ENCODE peak calls at places on chromosomes 12 and 14, in four cellular contexts. U, K, N and O are unnamed samples.

GRCh38 chr12:132279930-132280329 is 49.5 kb downstream of the GALNT9 start:
- DNase-seq in K (no peak), U (no peak), N (no peak), O (no peak)

GRCh38 chr14:61812347-61813100 is 50.3 kb downstream of the SNAPC1 start:
- DNase-seq in U (peak; percentile 13), N (peak; percentile 81), K (peak; percentile 29), O (no peak)

GRCh38 chr14:33465952-33466700 is 484.7 kb downstream of the EGLN3 start:
- DNase-seq in N (peak; percentile 54), U (peak; percentile 55), K (no peak), O (no peak)

GRCh38 chr12:42090899-42091298 is 53.8 kb downstream of the GXYLT1 start:
- DNase-seq in N (no peak), U (peak; percentile 83), K (peak; percentile 80), O (peak; percentile 81)

GRCh38 chr12:48681416-48681737 is 661 bp downstream of the KANSL2 start:
- DNase-seq in K (no peak), N (no peak), U (peak; percentile 26), O (no peak)

GRCh38 chr12:18461738-18462137 is 200.4 kb downstream of the PIK3C2G start:
- DNase-seq in K (peak; percentile 12), N (no peak), U (peak; percentile 10), O (peak; percentile 39)

GRCh38 chr12:65430571-65431306 is 152.3 kb downstream of the MSRB3 start:
- DNase-seq in U (peak; percentile 78), K (peak; percentile 80), N (no peak), O (peak; percentile 84)

GRCh38 chr12:108633534-108634224 is at the start of gene SELPLG:
- DNase-seq in N (no peak), K (no peak), U (no peak), O (no peak)

GRCh38 chr12:67842124-67842523 is 147.1 kb upstream of the IFNG-AS1 start:
- DNase-seq in N (no peak), U (no peak), K (no peak), O (no peak)

GRCh38 chr12:87676726-87677125 is 352.5 kb downstream of the C12orf50 start:
- DNase-seq in U (no peak), N (no peak), K (no peak), O (no peak)

GRCh38 chr14:104564744-104565679 is 14.6 kb upstream of the C14orf180 start:
- DNase-seq in K (no peak), U (no peak), N (no peak), O (no peak)

GRCh38 chr14:55711171-55711811 is 131.3 kb downstream of the KTN1 start:
- DNase-seq in K (no peak), U (peak; percentile 73), N (no peak), O (peak; percentile 71)

GRCh38 chr12:131085125-131085815 is 131.6 kb downstream of the ADGRD1 start:
- DNase-seq in K (no peak), N (peak; percentile 41), U (no peak), O (no peak)

GRCh38 chr12:4269279-4269991 is 4.1 kb upstream of the CCND2 start:
- DNase-seq in U (peak; percentile 48), K (peak; percentile 65), N (peak; percentile 98), O (no peak)

GRCh38 chr12:93706824-93707223 is 29.6 kb downstream of the CRADD start:
- DNase-seq in K (no peak), U (peak; percentile 21), N (no peak), O (no peak)

GRCh38 chr12:64510687-64511086 is 58.8 kb downstream of the TBK1 start:
- DNase-seq in U (no peak), N (no peak), K (no peak), O (no peak)

GRCh38 chr12:116694653-116695463 is 43.0 kb downstream of the SPRING1 start:
- DNase-seq in K (no peak), N (peak; percentile 70), U (no peak), O (no peak)

GRCh38 chr12:113041560-113041959 is 15.0 kb upstream of the DTX1 start:
- DNase-seq in K (no peak), N (no peak), U (no peak), O (no peak)

GRCh38 chr12:116196226-116196625 is 81.3 kb downstream of the MED13L start:
- DNase-seq in U (no peak), K (no peak), N (no peak), O (no peak)

GRCh38 chr12:132276066-132276719 is 53.2 kb downstream of the GALNT9 start:
- DNase-seq in N (no peak), K (no peak), U (no peak), O (no peak)

GRCh38 chr12:120102189-120103043 is 14.1 kb downstream of the RAB35 start:
- DNase-seq in N (no peak), K (no peak), U (no peak), O (no peak)

GRCh38 chr12:131197490-131197889 is 243.8 kb downstream of the ADGRD1 start:
- DNase-seq in N (no peak), U (no peak), K (no peak), O (no peak)

GRCh38 chr12:56198836-56199235 is 9.6 kb upstream of the SMARCC2 start:
- DNase-seq in N (no peak), U (peak; percentile 25), K (peak; percentile 69), O (peak; percentile 76)

GRCh38 chr14:104367811-104368750 is 211.5 kb upstream of the C14orf180 start:
- DNase-seq in K (no peak), N (no peak), U (no peak), O (no peak)

GRCh38 chr12:5083955-5084849 is 40.5 kb downstream of the KCNA5 start:
- DNase-seq in U (peak; percentile 77), N (peak; percentile 86), K (peak; percentile 59), O (peak; percentile 79)

GRCh38 chr12:121791671-121792496 is 1.6 kb downstream of the RHOF start:
- DNase-seq in N (no peak), U (no peak), K (no peak), O (no peak)

GRCh38 chr12:32107376-32108267 is 975 bp downstream of the BICD1 start:
- DNase-seq in N (peak; percentile 72), U (peak; percentile 66), K (peak; percentile 78), O (peak; percentile 65)

GRCh38 chr12:98332626-98333025 is 182.8 kb upstream of the TMPO start:
- DNase-seq in N (no peak), K (no peak), U (no peak), O (no peak)
- TF ChIP-seq CTCF in N (no peak), K (no peak), U (no peak), O (no peak)

GRCh38 chr12:60539592-60539991 is 943.8 kb downstream of the SLC16A7 start:
- DNase-seq in N (no peak), U (peak; percentile 5), K (no peak), O (no peak)
- H3K4me3 ChIP-seq in N (no peak overlapping the region), U (no peak overlapping the region), K (no peak overlapping the region), O (no peak overlapping the region)

DNA sequence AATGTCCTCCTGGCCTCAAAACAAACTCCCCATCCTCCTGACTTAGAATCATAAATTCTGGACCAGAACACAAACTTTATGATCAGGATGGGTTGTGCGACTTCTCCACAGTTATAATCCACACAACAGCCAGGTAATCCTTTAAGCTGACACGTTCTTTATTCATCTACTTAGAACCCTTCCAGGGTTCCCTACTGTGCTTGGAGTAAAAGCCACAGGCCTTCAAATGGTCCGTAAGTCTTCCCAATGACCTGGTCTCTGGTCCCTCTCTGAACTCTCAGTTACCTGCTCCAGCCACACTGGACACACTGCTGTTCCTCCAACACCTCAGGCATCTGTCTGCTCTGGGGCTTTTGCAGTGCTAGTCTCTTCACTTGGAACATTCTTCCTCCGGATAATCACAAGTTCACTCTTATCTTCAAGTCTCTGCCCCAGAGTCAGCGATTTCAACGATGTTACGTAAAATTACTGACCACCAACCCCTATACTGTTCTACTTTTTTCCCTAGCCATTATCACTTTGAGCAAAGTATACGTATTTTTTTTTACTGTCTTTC is 1.7 kb upstream of the RNASE7 start:
- DNase-seq in U (no peak), N (no peak), K (no peak), O (no peak)
- TF ChIP-seq CTCF in U (no peak), N (no peak), K (no peak), O (no peak)

DNA sequence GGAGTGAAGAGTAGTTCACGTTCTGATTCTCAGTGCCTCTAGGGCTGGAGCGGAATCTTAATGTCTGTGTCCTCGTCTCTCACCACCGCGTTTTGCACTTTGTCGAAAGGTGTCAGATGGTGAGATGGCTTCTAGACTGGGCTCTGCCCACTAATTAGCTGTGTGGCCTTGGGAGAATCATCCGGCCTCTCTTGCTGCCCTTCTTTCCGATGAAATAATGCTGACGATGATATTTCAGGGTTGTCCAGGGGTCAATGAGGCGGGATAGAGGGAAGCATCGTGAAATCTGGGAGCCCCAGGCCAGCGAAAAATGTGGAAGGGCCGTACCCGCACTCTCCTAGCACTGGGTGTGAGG is 805 bp upstream of the GALNT16 start:
- DNase-seq in K (no peak), U (no peak), N (peak; percentile 57), O (no peak)
- H3K4me3 ChIP-seq in K (no peak overlapping the region), U (peak overlapping the region; percentile 54), N (peak overlapping the region; percentile 79), O (peak overlapping the region; percentile 71)

GRCh38 chr12:125089083-125089482 is 23.8 kb downstream of the AACS start:
- DNase-seq in K (no peak), U (peak; percentile 92), N (no peak), O (no peak)
- TF ChIP-seq CTCF in K (no peak), U (peak; percentile 56), N (peak; percentile 59), O (no peak)

GRCh38 chr14:81436296-81437138 is 36.4 kb upstream of the STON2 start:
- DNase-seq in K (peak; percentile 56), N (peak; percentile 93), U (peak; percentile 52), O (peak; percentile 33)
- H3K4me3 ChIP-seq in K (no peak overlapping the region), N (peak overlapping the region; percentile 83), U (peak overlapping the region; percentile 48), O (peak overlapping the region; percentile 61)

GRCh38 chr12:107081778-107082177 is 11.6 kb downstream of the CRY1 start:
- DNase-seq in K (no peak), N (no peak), U (no peak), O (no peak)

DNA sequence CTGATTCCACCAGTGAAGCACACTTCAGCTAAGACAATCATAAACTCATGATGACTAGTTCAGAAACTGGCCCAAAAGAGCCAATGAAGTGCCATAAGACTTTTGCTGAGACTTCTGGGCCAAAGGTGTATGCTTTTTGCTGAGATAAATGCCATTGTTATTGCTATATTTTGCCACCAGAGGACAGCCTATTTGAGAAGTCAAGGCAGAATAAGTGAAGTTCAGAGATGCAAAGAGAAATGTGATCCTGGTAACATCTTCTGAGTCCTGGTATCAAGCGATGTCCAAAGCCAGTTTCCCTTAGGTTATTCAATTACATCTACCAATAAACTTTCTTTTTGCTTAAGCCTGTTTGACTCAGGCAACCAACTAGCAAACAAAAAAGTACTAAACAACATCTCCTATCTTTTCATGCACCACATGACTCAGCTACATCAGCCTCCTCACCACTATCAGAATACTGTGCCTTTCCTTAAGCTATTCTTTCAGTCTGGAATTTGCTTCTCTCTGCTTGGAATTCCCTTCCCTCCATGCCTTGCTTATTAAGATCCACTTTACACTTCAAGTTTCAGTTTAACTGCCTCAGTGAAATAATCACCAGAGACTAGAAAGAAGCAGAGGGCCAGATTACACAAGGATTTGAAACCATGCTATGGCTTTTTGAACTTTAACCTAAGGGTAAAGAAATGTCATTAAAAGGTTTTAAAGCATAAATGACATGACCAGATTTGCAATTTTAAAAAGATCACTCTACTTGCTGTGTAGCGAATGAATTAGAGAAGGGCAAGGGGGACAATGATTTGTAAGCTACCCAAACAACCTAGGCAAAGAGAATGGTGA is 14.0 kb downstream of the CRY1 start:
- DNase-seq in K (peak; percentile 53), U (peak; percentile 69), N (no peak), O (peak; percentile 57)
- TF ChIP-seq CTCF in K (peak; percentile 41), U (peak; percentile 71), N (peak; percentile 70), O (peak; percentile 73)